ENCODE peak calls at places on chromosomes 4 and X, in five cellular contexts. A, W, C, M and J are unnamed samples.
A peak's percentile ranks its signal among the peaks of the same experiment; 100 is the strongest.

GRCh38 chr4:89253306-89253705 is 54.3 kb downstream of the GPRIN3 start:
- DNase-seq in A (no peak), W (no peak), M (no peak), C (no peak), J (no peak)

GRCh38 chr4:184833046-184833838 is 7.5 kb upstream of the ACSL1 start:
- DNase-seq in A (no peak), W (no peak), C (no peak), M (no peak), J (no peak)

GRCh38 chrX:10833299-10834169 is 213.1 kb upstream of the MID1 start:
- DNase-seq in M (peak; percentile 10), W (no peak), C (peak; percentile 14), A (no peak), J (no peak)

GRCh38 chr4:173485164-173485563 is 44.9 kb downstream of the HAND2 start:
- DNase-seq in W (no peak), M (no peak), C (no peak), A (no peak), J (no peak)

GRCh38 chr4:61614256-61614655 is 414.1 kb downstream of the ADGRL3 start:
- DNase-seq in W (no peak), C (no peak), M (no peak), A (no peak), J (no peak)

GRCh38 chr4:103996059-103996458 is 276.3 kb upstream of the TACR3 start:
- DNase-seq in M (no peak), A (no peak), C (no peak), W (no peak), J (no peak)

GRCh38 chrX:103734125-103734760 is 23.5 kb downstream of the TMEM31 start:
- DNase-seq in M (no peak), A (no peak), W (no peak), C (no peak), J (no peak)

GRCh38 chrX:10199212-10199611 is 42.4 kb downstream of the CLCN4 start:
- DNase-seq in M (no peak), A (no peak), C (no peak), W (no peak), J (peak; percentile 11)

GRCh38 chr4:86450861-86451260 is 91.0 kb upstream of the MAPK10 start:
- DNase-seq in A (no peak), M (no peak), W (no peak), C (no peak), J (no peak)

GRCh38 chr4:136329042-136329662 is 1203.1 kb downstream of the PCDH18 start:
- DNase-seq in W (no peak), M (no peak), A (no peak), C (no peak), J (peak; percentile 11)

GRCh38 chr4:76930721-76931481 is 18.7 kb upstream of the SEPTIN11 start:
- DNase-seq in M (no peak), A (no peak), W (no peak), C (no peak), J (no peak)

GRCh38 chr4:10130190-10130888 is 13.7 kb upstream of the WDR1 start:
- DNase-seq in W (no peak), C (no peak), A (no peak), M (no peak), J (no peak)

GRCh38 chrX:108537005-108537404 is 97.4 kb downstream of the COL4A5 start:
- DNase-seq in M (peak; percentile 22), W (no peak), A (peak; percentile 9), C (peak; percentile 19), J (peak; percentile 47)

GRCh38 chrX:100928660-100929613 is at the start of gene XKRX:
- DNase-seq in W (no peak), M (no peak), C (peak; percentile 11), A (peak; percentile 43), J (peak; percentile 26)

GRCh38 chrX:125394449-125394848 is 74.8 kb downstream of the TEX13C start:
- DNase-seq in M (no peak), W (no peak), A (no peak), C (no peak), J (no peak)

GRCh38 chr4:177320721-177321120 is 11.0 kb downstream of the NEIL3 start:
- DNase-seq in M (no peak), C (no peak), W (no peak), A (no peak), J (no peak)

GRCh38 chr4:177313263-177313662 is 3.6 kb downstream of the NEIL3 start:
- DNase-seq in W (no peak), M (no peak), C (no peak), A (no peak), J (no peak)

GRCh38 chr4:177321647-177322046 is 12.0 kb downstream of the NEIL3 start:
- DNase-seq in C (no peak), M (no peak), A (no peak), W (no peak), J (no peak)

GRCh38 chr4:177315767-177316490 is 6.3 kb downstream of the NEIL3 start:
- DNase-seq in A (no peak), W (no peak), C (no peak), M (no peak), J (no peak)
- H3K27ac ChIP-seq in A (peak overlapping the region; percentile 66), W (no peak overlapping the region), C (no peak overlapping the region), M (no peak overlapping the region), J (no peak overlapping the region)

DNA sequence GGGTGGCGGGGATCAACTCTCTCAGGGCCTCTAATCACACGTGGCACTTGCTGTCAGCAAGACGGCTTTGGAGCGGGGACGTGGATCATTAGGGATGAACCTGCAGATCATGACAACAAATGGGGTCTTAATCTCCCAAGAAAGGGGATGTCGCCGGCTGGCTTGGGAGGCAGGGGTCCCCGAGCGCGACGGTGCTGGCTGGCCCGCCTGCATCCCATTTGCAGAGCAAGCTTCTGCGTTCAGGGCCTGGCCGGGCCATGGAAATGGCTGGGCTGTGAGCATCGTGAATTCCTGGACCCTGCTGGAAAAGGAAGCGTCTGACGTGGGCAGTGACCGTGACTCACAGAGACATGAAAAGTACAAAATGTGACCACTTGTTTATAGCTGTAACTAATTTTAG is 85.1 kb upstream of the SHOX start:
- DNase-seq in A (no peak), C (no peak), W (no peak), M (no peak), J (no peak)
- TF ChIP-seq MYC in A (no peak), C (no peak), W (no peak), M (no peak), J (no peak)

DNA sequence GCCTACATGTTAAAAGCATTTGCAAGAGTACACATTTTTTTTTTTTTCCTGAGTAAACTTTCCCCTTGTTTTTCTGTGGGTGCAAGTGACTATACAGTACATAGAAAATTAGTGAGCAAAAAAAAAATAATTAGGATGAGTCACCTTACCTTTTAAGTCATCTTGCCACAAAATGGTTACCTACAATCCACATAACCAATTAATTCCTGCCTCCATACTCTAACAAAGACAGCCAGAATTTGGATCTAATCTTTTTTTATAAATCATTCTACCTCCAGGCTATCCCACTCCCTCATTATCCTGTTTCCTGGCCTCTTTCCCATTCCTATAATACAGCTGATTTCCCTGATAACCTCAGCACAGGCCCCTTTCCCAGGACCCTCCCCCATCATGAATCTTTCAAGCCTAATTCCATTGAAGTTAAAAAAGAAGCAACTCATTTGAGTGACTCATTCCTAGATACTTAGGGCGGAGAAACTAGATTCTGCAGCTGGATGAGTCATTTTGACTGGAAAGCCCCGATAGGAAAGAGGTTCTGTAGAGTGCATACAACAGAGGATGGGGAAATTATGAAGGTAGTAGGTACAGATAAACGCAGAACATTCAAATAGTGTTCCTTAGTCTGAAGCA is 128.2 kb downstream of the C4orf51 start:
- DNase-seq in A (peak; percentile 66), M (peak; percentile 85), C (peak; percentile 30), W (peak; percentile 86), J (peak; percentile 93)
- H3K27ac ChIP-seq in A (peak overlapping the region; percentile 84), M (peak overlapping the region; percentile 11), C (no peak overlapping the region), W (peak overlapping the region; percentile 90), J (peak overlapping the region; percentile 82)

DNA sequence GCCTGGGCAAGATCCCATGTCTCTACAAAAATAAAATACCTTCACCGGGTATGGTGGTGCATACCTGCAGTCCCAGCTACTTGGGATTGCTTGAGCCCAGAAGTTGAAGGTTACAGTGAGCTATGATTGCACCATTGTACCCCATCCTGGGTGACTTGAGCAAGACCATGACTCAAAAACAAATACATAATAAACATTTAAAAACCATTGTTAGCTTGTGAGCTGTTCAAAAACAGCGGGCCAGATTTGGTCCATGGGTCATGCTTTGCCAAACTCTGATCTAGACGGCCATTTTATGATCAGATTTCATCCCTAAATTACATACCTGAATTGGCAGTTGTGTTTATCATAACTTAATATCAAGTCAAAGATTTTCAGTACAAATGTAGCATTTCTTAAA is 76.0 kb upstream of the GPM6B start:
- DNase-seq in W (no peak), M (no peak), A (no peak), C (no peak), J (no peak)
- TF ChIP-seq MYC in W (no peak), M (no peak), A (no peak), C (no peak), J (no peak)

GRCh38 chrX:15948318-15948660 is 93.7 kb upstream of the AP1S2 start:
- DNase-seq in M (no peak), W (no peak), A (no peak), C (no peak), J (no peak)
- H3K27ac ChIP-seq in M (no peak overlapping the region), W (no peak overlapping the region), A (no peak overlapping the region), C (no peak overlapping the region), J (no peak overlapping the region)

DNA sequence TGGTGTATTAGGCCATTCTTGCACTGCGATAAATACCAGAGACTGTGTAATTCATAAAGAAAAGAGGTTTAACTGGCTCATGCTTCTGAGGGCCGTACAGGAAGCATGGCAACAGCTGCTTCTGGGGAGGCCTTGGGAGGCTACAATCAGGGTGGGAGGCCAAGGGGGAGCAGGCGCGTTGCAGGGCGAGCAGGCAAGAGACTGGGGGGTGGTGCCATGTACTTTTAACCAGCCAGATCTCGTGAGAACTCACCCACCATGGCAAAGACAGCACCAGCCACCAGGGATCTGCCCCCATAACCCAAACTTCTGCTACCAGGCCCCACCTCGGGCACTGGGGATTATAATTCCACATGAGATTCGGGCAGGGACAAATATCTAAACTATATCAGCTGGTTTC is 38.1 kb downstream of the RNF212 start:
- DNase-seq in C (no peak), W (no peak), A (no peak), M (no peak), J (no peak)
- TF ChIP-seq MYC in C (no peak), W (no peak), A (no peak), M (no peak), J (no peak)

GRCh38 chr4:145494666-145495065 is 13.0 kb downstream of the SMAD1 start:
- DNase-seq in W (no peak), A (no peak), C (no peak), M (no peak), J (no peak)
- H3K27ac ChIP-seq in W (no peak overlapping the region), A (no peak overlapping the region), C (no peak overlapping the region), M (no peak overlapping the region), J (no peak overlapping the region)

DNA sequence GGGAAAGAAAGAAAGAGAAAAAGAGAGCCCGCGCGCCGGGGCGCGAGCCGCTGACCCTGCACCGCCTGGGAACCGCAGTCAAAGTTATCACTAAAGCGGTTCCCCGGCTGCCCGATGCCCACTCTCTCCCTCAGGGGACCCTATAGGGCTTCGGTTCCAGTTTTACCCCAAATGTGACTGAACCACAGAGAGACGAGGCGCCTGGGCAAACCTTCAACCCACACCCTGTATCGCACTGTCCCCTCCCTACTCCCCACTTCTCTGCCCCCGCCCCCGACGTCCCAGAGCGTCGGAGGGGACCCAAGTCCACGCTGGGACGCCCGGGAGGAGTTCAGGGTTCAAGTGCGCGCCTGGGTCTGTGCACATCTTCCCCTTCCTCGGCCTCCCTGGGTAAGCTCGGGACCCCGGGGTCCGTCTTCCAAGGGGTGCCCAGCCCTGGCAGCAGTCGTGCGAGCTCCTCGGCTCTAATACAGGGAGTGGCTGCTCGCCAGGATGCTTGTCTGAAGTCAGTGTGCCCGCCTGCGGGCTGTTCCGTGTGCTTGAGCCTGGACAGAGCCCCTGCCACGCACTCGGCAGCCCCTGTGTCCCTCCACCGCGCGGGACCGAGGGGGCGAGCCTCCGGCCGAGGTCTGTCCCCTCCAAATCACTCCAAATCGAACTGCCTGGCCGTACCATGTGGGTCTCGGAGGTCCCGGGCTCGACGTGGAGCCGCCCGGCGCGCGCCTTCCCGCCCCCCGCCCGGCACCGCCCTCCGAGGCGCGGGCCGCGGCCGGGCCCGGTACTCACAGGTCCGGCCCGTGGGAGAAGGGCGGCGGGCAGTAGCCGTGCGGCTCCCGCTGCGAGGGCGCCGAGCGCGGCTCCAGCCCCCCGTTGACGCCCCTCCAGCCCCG is 935 bp downstream of the TRPC3 start:
- DNase-seq in W (no peak), M (no peak), A (peak; percentile 13), C (peak; percentile 18), J (peak; percentile 13)
- TF ChIP-seq MYC in W (no peak), M (no peak), A (no peak), C (no peak), J (no peak)